ENCODE peak calls at places on chromosomes 7 and 10, in eight cellular contexts. Z is CD8-positive, alpha-beta T cell; M is body of pancreas; C is left lung; U is CD4-positive, CD25-positive, alpha-beta regulatory T cell; N is transverse colon; E is BE2C; A is lower lobe of right lung. G is an unnamed sample. For H3K4me1, the result is how much of the 10 kb centered on the place peaks cover.

GRCh38 chr10:89373916-89374711 is 3.7 kb upstream of the IFIT1B start:
- DNase-seq in U (no peak), N (peak), Z (no peak), C (peak), E (peak), M (peak), A (peak), G (peak)

GRCh38 chr7:128037081-128037480 is 5.8 kb upstream of the LRRC4 start:
- DNase-seq in U (no peak), C (no peak), M (no peak), N (no peak), Z (no peak), E (no peak), A (no peak), G (no peak)

GRCh38 chr10:31749293-31749692 is 179.3 kb downstream of the ARHGAP12 start:
- DNase-seq in Z (no peak), N (no peak), C (no peak), A (no peak), U (no peak), M (peak), E (peak), G (no peak)

GRCh38 chr10:73205956-73206355 is 38.0 kb downstream of the FAM149B1 start:
- DNase-seq in E (no peak), Z (no peak), C (no peak), U (no peak), A (no peak), M (no peak), N (no peak), G (no peak)

GRCh38 chr7:151452680-151453325 is 12.9 kb upstream of the CRYGN start:
- DNase-seq in N (peak), Z (peak), A (no peak), U (no peak), C (no peak), E (no peak), M (no peak), G (no peak)

GRCh38 chr10:31607481-31607880 is 288.5 kb downstream of the ZEB1 start:
- DNase-seq in E (no peak), U (no peak), N (no peak), C (no peak), A (no peak), Z (no peak), M (no peak), G (no peak)

GRCh38 chr7:130793855-130794618 is 60.0 kb upstream of the KLF14 start:
- DNase-seq in Z (no peak), M (no peak), C (no peak), N (no peak), A (no peak), E (no peak), U (no peak), G (no peak)

GRCh38 chr10:14014423-14014822 is 316.3 kb downstream of the FRMD4A start:
- DNase-seq in C (no peak), A (no peak), N (no peak), U (no peak), Z (no peak), E (no peak), M (no peak), G (no peak)

GRCh38 chr7:92461027-92462003 is 14.0 kb downstream of the GATAD1 start:
- DNase-seq in M (peak), U (no peak), A (no peak), C (no peak), N (peak), E (peak), Z (no peak), G (no peak)

GRCh38 chr7:151245360-151246160 is 2.9 kb downstream of the SMARCD3 start:
- DNase-seq in N (peak), C (no peak), A (peak), Z (peak), E (peak), U (peak), M (peak), G (no peak)

GRCh38 chr7:20352573-20353304 is 22.0 kb downstream of the ITGB8 start:
- DNase-seq in C (no peak), M (no peak), E (no peak), N (no peak), U (no peak), Z (no peak), A (no peak), G (no peak)

GRCh38 chr10:70874061-70874460 is 14.3 kb downstream of the PCBD1 start:
- DNase-seq in E (no peak), M (no peak), C (no peak), N (no peak), U (no peak), A (no peak), Z (no peak), G (no peak)

GRCh38 chr10:112471878-112472487 is 25.0 kb downstream of the VTI1A start:
- DNase-seq in N (no peak), M (no peak), E (no peak), A (no peak), U (no peak), C (no peak), Z (no peak), G (no peak)

GRCh38 chr7:103944230-103944900 is 45.1 kb downstream of the RELN start:
- DNase-seq in E (no peak), Z (no peak), U (no peak), N (no peak), A (no peak), C (no peak), M (no peak), G (no peak)

GRCh38 chr7:108002726-108003590 is at the start of gene LAMB1:
- DNase-seq in M (peak), C (peak), A (peak), E (peak), N (peak), U (no peak), Z (no peak), G (no peak)

GRCh38 chr10:33237736-33238624 is 96.5 kb downstream of the NRP1 start:
- DNase-seq in Z (no peak), U (no peak), N (no peak), C (no peak), A (no peak), E (no peak), M (no peak), G (no peak)

GRCh38 chr10:12733271-12733670 is 268.2 kb downstream of the CCDC3 start:
- DNase-seq in Z (no peak), E (no peak), M (no peak), A (no peak), U (no peak), C (no peak), N (no peak), G (no peak)

GRCh38 chr10:26857991-26858706 is 2.6 kb downstream of the ABI1 start:
- DNase-seq in M (no peak), Z (no peak), U (no peak), N (no peak), A (no peak), E (no peak), C (no peak), G (no peak)

GRCh38 chr10:62454696-62455451 is 80.7 kb downstream of the ZNF365 start:
- DNase-seq in A (no peak), E (no peak), C (no peak), M (no peak), U (no peak), Z (no peak), N (no peak), G (no peak)

GRCh38 chr7:934469-935320 is 19.8 kb downstream of the ADAP1 start:
- DNase-seq in Z (no peak), N (peak), C (no peak), U (no peak), M (peak), A (peak), E (peak), G (no peak)

GRCh38 chr7:40151504-40151903 is 16.7 kb downstream of the SUGCT start:
- DNase-seq in A (no peak), U (no peak), C (no peak), Z (no peak), E (no peak), M (no peak), N (no peak), G (no peak)

GRCh38 chr10:23034790-23035189 is 60.6 kb upstream of the MSRB2 start:
- DNase-seq in M (no peak), Z (no peak), E (no peak), N (no peak), C (no peak), A (no peak), U (no peak), G (no peak)

GRCh38 chr10:83167081-83167480 is 972.2 kb upstream of the GHITM start:
- DNase-seq in C (no peak), E (no peak), M (no peak), N (no peak), Z (no peak), A (no peak), U (no peak), G (no peak)

GRCh38 chr7:103636153-103636552 is 190.1 kb upstream of the SLC26A5 start:
- DNase-seq in Z (no peak), N (no peak), U (no peak), E (no peak), A (no peak), C (no peak), M (no peak), G (no peak)

GRCh38 chr7:105496501-105496900 is 25.6 kb downstream of the PUS7 start:
- DNase-seq in M (no peak), U (no peak), E (no peak), Z (no peak), C (no peak), N (no peak), A (no peak), G (no peak)

GRCh38 chr7:67371429-67372305 is 375.0 kb downstream of the TYW1 start:
- DNase-seq in U (peak), M (peak), A (peak), Z (peak), E (peak), N (peak), C (peak), G (peak)

GRCh38 chr10:61899663-61899996 is 1.9 kb upstream of the ARID5B start:
- DNase-seq in E (no peak), A (no peak), U (no peak), Z (no peak), N (no peak), C (no peak), M (no peak), G (no peak)

GRCh38 chr7:139358541-139359365 is 941 bp upstream of the LUC7L2 start:
- DNase-seq in N (peak), U (no peak), E (no peak), C (no peak), A (peak), M (no peak), Z (peak), G (no peak)

GRCh38 chr7:151079199-151079910 is 1.3 kb downstream of the FASTK start:
- DNase-seq in Z (no peak), U (no peak), N (no peak), E (peak), C (no peak), M (no peak), A (no peak), G (no peak)

GRCh38 chr7:21941570-21942224 is 4.0 kb downstream of the CDCA7L start:
- DNase-seq in M (no peak), C (no peak), N (no peak), Z (no peak), E (peak), U (no peak), A (no peak), G (no peak)

GRCh38 chr7:111756687-111757178 is 194.4 kb upstream of the IMMP2L start:
- DNase-seq in A (peak), M (peak), N (peak), Z (no peak), E (no peak), C (peak), U (no peak), G (no peak)

GRCh38 chr7:142782922-142783900 is 12.4 kb downstream of the PRSS2 start:
- DNase-seq in U (peak), Z (peak), N (peak), E (peak), M (peak), A (peak), C (peak), G (peak)

GRCh38 chr10:7075851-7076250 is 335.0 kb downstream of the SFMBT2 start:
- DNase-seq in U (no peak), Z (no peak), N (no peak), M (no peak), C (no peak), E (no peak), A (no peak), G (no peak)

GRCh38 chr10:79181680-79182079 is 112.9 kb downstream of the ZMIZ1 start:
- DNase-seq in E (peak), M (no peak), Z (no peak), N (no peak), C (no peak), A (no peak), U (no peak), G (no peak)
- H3K4me1 ChIP-seq in E (half or more), M (half or more), Z (under half), N (half or more), C (half or more), A (half or more), U (under half), G (under half)

DNA sequence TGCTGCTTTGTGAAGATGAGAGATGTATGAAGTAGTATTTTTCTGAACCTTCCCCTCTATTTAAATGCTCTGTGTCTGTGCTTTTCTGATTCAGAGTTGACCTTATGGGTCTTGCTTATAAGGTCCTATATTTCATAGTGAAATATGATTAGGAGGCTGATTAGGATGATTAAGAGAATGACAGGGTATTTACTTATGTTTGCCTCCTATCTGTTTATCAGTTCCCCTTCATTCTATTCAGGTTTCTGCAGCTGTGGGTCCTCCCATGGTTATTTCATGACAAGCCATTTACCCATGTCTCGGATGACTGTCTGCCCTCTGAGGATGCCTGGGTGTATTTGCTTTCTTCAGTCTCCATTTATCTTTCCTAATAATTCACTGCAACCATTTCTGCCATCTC is 16.9 kb downstream of the RPA3 start:
- DNase-seq in M (no peak), Z (no peak), E (peak), N (no peak), C (no peak), A (no peak), U (no peak), G (no peak)
- H3K4me1 ChIP-seq in M (under half), Z (under half), E (under half), N (under half), C (under half), A (under half), U (under half), G (half or more)

GRCh38 chr7:5320802-5321396 is 38.2 kb downstream of the SLC29A4 start:
- DNase-seq in Z (no peak), E (no peak), A (no peak), U (no peak), N (no peak), C (no peak), M (no peak), G (no peak)

GRCh38 chr7:5322621-5323410 is 40.1 kb downstream of the SLC29A4 start:
- DNase-seq in N (no peak), E (no peak), M (no peak), A (no peak), U (no peak), Z (no peak), C (no peak), G (no peak)

GRCh38 chr7:5330288-5330687 is 47.5 kb downstream of the SLC29A4 start:
- DNase-seq in Z (no peak), E (no peak), M (no peak), U (no peak), C (no peak), A (no peak), N (no peak), G (no peak)

GRCh38 chr7:5320391-5320790 is 37.6 kb downstream of the SLC29A4 start:
- DNase-seq in A (no peak), U (no peak), E (no peak), N (no peak), Z (no peak), M (no peak), C (no peak), G (no peak)

GRCh38 chr7:5324961-5325360 is 42.2 kb downstream of the SLC29A4 start:
- DNase-seq in C (no peak), E (no peak), N (no peak), Z (no peak), A (no peak), M (no peak), U (no peak), G (no peak)
- H3K4me1 ChIP-seq in C (under half), E (under half), N (under half), Z (under half), A (under half), M (under half), U (under half), G (under half)

DNA sequence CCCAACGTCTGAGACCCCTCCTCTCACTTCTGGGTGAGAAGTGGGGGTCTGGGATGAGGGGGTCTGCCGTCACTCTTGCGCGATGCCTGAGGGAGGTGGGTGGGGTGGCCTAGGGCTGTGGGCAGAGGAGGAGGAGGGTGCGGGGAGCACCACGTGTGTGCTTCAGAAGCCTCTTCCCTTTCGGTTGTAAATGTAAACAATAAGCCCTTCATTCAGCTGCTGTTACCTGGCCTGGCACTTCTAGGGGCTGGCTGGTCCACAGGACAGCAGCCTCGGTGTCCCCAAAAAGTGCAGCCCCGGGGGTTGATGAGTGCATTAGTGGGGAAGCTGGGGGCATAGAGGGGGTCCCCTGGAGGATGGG is 1.4 kb downstream of the CLIP2 start:
- DNase-seq in A (no peak), Z (no peak), M (no peak), E (no peak), N (peak), C (no peak), U (no peak), G (no peak)
- H3K4me1 ChIP-seq in A (under half), Z (under half), M (half or more), E (under half), N (half or more), C (under half), U (under half), G (under half)

GRCh38 chr10:127923646-127924045 is 16.7 kb downstream of the PTPRE start:
- DNase-seq in Z (no peak), M (no peak), U (no peak), A (no peak), E (no peak), C (no peak), N (no peak), G (no peak)
- H3K4me1 ChIP-seq in Z (under half), M (under half), U (under half), A (half or more), E (under half), C (under half), N (under half), G (half or more)

G was measured in thoracic aorta.